ENCODE peak calls at places on chromosomes 5 and 9, in ten cellular contexts. R is activated CD4-positive, alpha-beta T cell treated with anti-CD3 and anti-CD28 coated beads for 36 hours; U is nucleus accumbens; D is GM23248; X is ACHN; S is COR-L47; Y is right atrium auricular region; H is HCT116; W is activated CD4-positive, alpha-beta memory T cell treated with anti-CD3 and anti-CD28 coated beads, Interleukin-2, amount 10 ng/mL, durations not matched to agents 7 days and 5 days; N is HCEC 1CT. B is an unnamed sample.

GRCh38 chr9:1876891-1877496 is 138.2 kb upstream of the SMARCA2 start:
- DNase-seq in R (peak), U (no peak), D (no peak), X (no peak), S (no peak), Y (no peak), H (no peak), W (no peak), N (no peak), B (no peak)

GRCh38 chr9:76932778-76933177 is 26.9 kb upstream of the PRUNE2 start:
- DNase-seq in R (no peak), U (no peak), D (peak), X (no peak), S (no peak), Y (no peak), H (no peak), W (no peak), N (peak), B (no peak)

GRCh38 chr5:170278611-170279500 is 18.7 kb downstream of the LCP2 start:
- DNase-seq in R (peak), U (no peak), D (no peak), X (no peak), S (no peak), Y (no peak), H (no peak), W (peak), N (no peak), B (no peak)

GRCh38 chr9:89461302-89461701 is 36.6 kb downstream of the SEMA4D start:
- DNase-seq in R (peak), U (no peak), D (peak), X (peak), S (no peak), Y (no peak), H (no peak), W (no peak), N (no peak), B (no peak)

GRCh38 chr5:78591227-78591626 is 57.3 kb downstream of the LHFPL2 start:
- DNase-seq in R (no peak), U (no peak), D (peak), X (peak), S (no peak), Y (no peak), H (peak), W (no peak), N (peak), B (no peak)

GRCh38 chr9:134626576-134627416 is 14.8 kb upstream of the COL5A1 start:
- DNase-seq in R (no peak), U (no peak), D (no peak), X (no peak), S (no peak), Y (no peak), H (no peak), W (no peak), N (no peak), B (no peak)

GRCh38 chr5:41636605-41637004 is 126.2 kb upstream of the PLCXD3 start:
- DNase-seq in R (no peak), U (no peak), D (peak), X (peak), S (no peak), Y (no peak), H (peak), W (no peak), N (peak), B (no peak)

GRCh38 chr9:108511200-108511756 is 344.5 kb downstream of the ACTL7B start:
- DNase-seq in R (no peak), U (no peak), D (peak), X (no peak), S (no peak), Y (no peak), H (no peak), W (no peak), N (peak), B (no peak)

GRCh38 chr9:137176302-137177182 is 4.7 kb upstream of the TMEM210 start:
- DNase-seq in R (peak), U (no peak), D (peak), X (peak), S (peak), Y (no peak), H (no peak), W (peak), N (peak), B (no peak)